ENCODE peak calls at places on chromosomes 5 and 9, in four cellular contexts. P is sigmoid colon, W is transverse colon, M is spleen. C is an unnamed sample.
A peak's percentile ranks its signal among the peaks of the same experiment; 100 is the strongest.

GRCh38 chr9:116202219-116202912 is 48.8 kb downstream of the PAPPA start:
- DNase-seq in P (no peak), M (no peak), W (no peak), C (no peak)

GRCh38 chr5:170312666-170313065 is 15.1 kb upstream of the LCP2 start:
- DNase-seq in M (no peak), P (no peak), W (no peak), C (peak; percentile 90)

GRCh38 chr5:168324864-168325615 is 33.6 kb downstream of the WWC1 start:
- DNase-seq in M (peak; percentile 33), W (no peak), P (no peak), C (no peak)

GRCh38 chr9:36213387-36213786 is 22.7 kb downstream of the CLTA start:
- DNase-seq in W (no peak), P (peak; percentile 27), M (no peak), C (no peak)

GRCh38 chr5:132445930-132446329 is 44.6 kb downstream of the IRF1 start:
- DNase-seq in P (no peak), M (no peak), W (no peak), C (no peak)

GRCh38 chr9:112556497-112557085 is 70.0 kb downstream of the KIAA1958 start:
- DNase-seq in M (no peak), P (no peak), W (no peak), C (no peak)

GRCh38 chr5:152978141-152978835 is 512.2 kb upstream of the GRIA1 start:
- DNase-seq in W (no peak), P (no peak), M (no peak), C (no peak)

GRCh38 chr5:32791536-32792240 is 80.6 kb downstream of the NPR3 start:
- DNase-seq in P (no peak), M (no peak), W (no peak), C (no peak)

GRCh38 chr5:88695232-88695631 is 187.8 kb downstream of the MEF2C start:
- DNase-seq in M (no peak), W (no peak), P (no peak), C (no peak)

GRCh38 chr9:97924386-97924785 is 2.1 kb upstream of the TRMO start:
- DNase-seq in W (no peak), M (no peak), P (no peak), C (peak; percentile 86)
- H3K4me3 ChIP-seq in W (no peak overlapping the region), M (peak overlapping the region; percentile 78), P (no peak overlapping the region), C (no peak overlapping the region)

GRCh38 chr9:129218918-129219317 is 40.9 kb upstream of the IER5L start:
- DNase-seq in M (no peak), W (no peak), P (no peak), C (no peak)
- TF ChIP-seq POLR2AphosphoS5 in M (no peak), W (no peak), P (no peak), C (no peak)

GRCh38 chr9:76528642-76529190 is 69.7 kb downstream of the GCNT1 start:
- DNase-seq in W (no peak), M (no peak), P (no peak), C (no peak)

GRCh38 chr9:76534031-76534430 is 75.0 kb downstream of the GCNT1 start:
- DNase-seq in M (no peak), P (no peak), W (no peak), C (no peak)

GRCh38 chr9:76530458-76531100 is 71.6 kb downstream of the GCNT1 start:
- DNase-seq in M (no peak), W (no peak), P (no peak), C (no peak)

GRCh38 chr9:76529667-76530066 is 70.7 kb downstream of the GCNT1 start:
- DNase-seq in P (no peak), M (no peak), W (no peak), C (no peak)

GRCh38 chr9:76531231-76531775 is 72.3 kb downstream of the GCNT1 start:
- DNase-seq in M (no peak), P (no peak), W (no peak), C (no peak)
- H3K4me3 ChIP-seq in M (no peak overlapping the region), P (no peak overlapping the region), W (no peak overlapping the region), C (no peak overlapping the region)

DNA sequence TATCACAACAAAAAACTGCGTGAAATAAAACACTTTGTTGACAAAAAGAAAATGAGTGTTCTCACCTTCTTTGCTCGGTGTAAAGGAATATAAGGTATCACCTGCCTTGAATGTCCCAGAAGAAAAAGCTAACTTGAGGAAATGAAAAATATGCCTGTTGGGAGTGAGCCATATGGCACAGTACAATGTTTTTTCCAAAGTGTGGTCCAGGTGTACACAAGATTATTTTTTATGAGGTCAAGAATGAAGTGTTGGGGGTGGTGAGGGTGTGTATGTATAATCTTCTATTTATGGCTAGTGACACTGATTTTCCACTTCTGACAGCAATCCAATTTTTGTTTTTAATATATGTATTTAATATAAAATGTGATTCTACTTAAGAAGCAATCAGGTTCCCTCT is 134.4 kb downstream of the RFX3 start:
- DNase-seq in M (no peak), W (no peak), P (no peak), C (no peak)
- TF ChIP-seq POLR2AphosphoS5 in M (no peak), W (no peak), P (no peak), C (no peak)

DNA sequence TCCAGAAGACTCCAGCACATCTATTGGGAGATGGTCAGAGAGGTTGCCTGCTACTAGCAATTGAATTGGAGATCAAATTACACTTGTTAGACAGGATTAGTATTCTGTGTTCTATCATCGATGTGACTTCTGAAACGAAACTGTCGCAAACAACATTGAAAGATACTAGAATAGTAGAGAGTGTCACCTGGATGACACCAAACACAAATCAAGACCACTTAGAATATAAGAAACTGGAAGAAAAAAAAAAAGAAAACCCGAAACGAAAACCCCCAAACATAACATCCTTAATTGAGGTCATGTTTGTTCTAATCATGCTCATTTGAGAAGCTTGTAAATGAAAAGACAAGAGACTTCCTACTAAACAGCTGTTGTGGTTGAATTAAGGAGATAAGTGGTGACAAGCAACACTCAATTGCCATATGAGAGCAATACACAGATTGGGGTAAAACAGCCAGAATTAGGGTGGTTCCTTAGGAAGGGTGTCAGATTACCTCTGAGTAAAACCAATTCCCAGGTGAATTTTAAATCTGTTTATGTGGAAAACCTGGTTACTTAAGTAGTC is 97.6 kb downstream of the BASP1 start:
- DNase-seq in W (no peak), P (no peak), M (no peak), C (no peak)
- H3K4me3 ChIP-seq in W (no peak overlapping the region), P (no peak overlapping the region), M (no peak overlapping the region), C (no peak overlapping the region)